ENCODE peak calls at places on chromosomes 6 and 20, in four cellular contexts. One of them, this sample, is unnamed.

GRCh38 chr20:57536120-57536708 is 11.3 kb upstream of the CTCFL start:
- DNase-seq in A549: no peak
- DNase-seq in lung: no peak
- DNase-seq in CD4-positive, CD25-positive, alpha-beta regulatory T cell: no peak
- DNase-seq in this sample: no peak

GRCh38 chr6:149723771-149724417 is 6.0 kb upstream of the LATS1 start:
- DNase-seq in lung: no peak
- DNase-seq in CD4-positive, CD25-positive, alpha-beta regulatory T cell: no peak
- DNase-seq in A549: peak; percentile 76
- DNase-seq in this sample: peak; percentile 61

GRCh38 chr20:48789185-48789668 is 38.6 kb downstream of the PREX1 start:
- DNase-seq in CD4-positive, CD25-positive, alpha-beta regulatory T cell: no peak
- DNase-seq in lung: no peak
- DNase-seq in A549: no peak
- DNase-seq in this sample: no peak

GRCh38 chr6:106927531-106928398 is 46.8 kb downstream of the CD24 start:
- DNase-seq in lung: no peak
- DNase-seq in CD4-positive, CD25-positive, alpha-beta regulatory T cell: no peak
- DNase-seq in A549: peak; percentile 14
- DNase-seq in this sample: peak; percentile 16

GRCh38 chr6:48535569-48535968 is 424.6 kb upstream of the PTCHD4 start:
- DNase-seq in A549: no peak
- DNase-seq in lung: no peak
- DNase-seq in CD4-positive, CD25-positive, alpha-beta regulatory T cell: no peak
- DNase-seq in this sample: peak; percentile 15

GRCh38 chr20:22575087-22575721 is 9.2 kb downstream of the FOXA2 start:
- DNase-seq in A549: peak; percentile 38
- DNase-seq in lung: no peak
- DNase-seq in CD4-positive, CD25-positive, alpha-beta regulatory T cell: no peak
- DNase-seq in this sample: no peak

GRCh38 chr20:25221592-25222460 is 26.1 kb upstream of the PYGB start:
- DNase-seq in CD4-positive, CD25-positive, alpha-beta regulatory T cell: no peak
- DNase-seq in lung: no peak
- DNase-seq in A549: no peak
- DNase-seq in this sample: no peak

GRCh38 chr6:135739288-135739687 is 112.2 kb upstream of the PDE7B start:
- DNase-seq in A549: no peak
- DNase-seq in CD4-positive, CD25-positive, alpha-beta regulatory T cell: no peak
- DNase-seq in lung: no peak
- DNase-seq in this sample: no peak

GRCh38 chr6:24524801-24525200 is 30.0 kb downstream of the ALDH5A1 start:
- DNase-seq in A549: peak; percentile 58
- DNase-seq in lung: no peak
- DNase-seq in CD4-positive, CD25-positive, alpha-beta regulatory T cell: no peak
- DNase-seq in this sample: no peak

GRCh38 chr6:143394351-143394750 is 56.1 kb downstream of the ADAT2 start:
- DNase-seq in CD4-positive, CD25-positive, alpha-beta regulatory T cell: no peak
- DNase-seq in lung: no peak
- DNase-seq in A549: no peak
- DNase-seq in this sample: no peak

GRCh38 chr6:101722481-101722880 is 329.0 kb downstream of the GRIK2 start:
- DNase-seq in CD4-positive, CD25-positive, alpha-beta regulatory T cell: no peak
- DNase-seq in lung: no peak
- DNase-seq in A549: no peak
- DNase-seq in this sample: no peak

GRCh38 chr6:30515106-30515505 is 25.8 kb downstream of the HLA-E start:
- DNase-seq in CD4-positive, CD25-positive, alpha-beta regulatory T cell: no peak
- DNase-seq in A549: no peak
- DNase-seq in lung: no peak
- DNase-seq in this sample: no peak

GRCh38 chr6:159608961-159609673 is 83.9 kb downstream of the SOD2 start:
- DNase-seq in A549: peak; percentile 41
- DNase-seq in lung: no peak
- DNase-seq in CD4-positive, CD25-positive, alpha-beta regulatory T cell: no peak
- DNase-seq in this sample: no peak

GRCh38 chr20:60921021-60921622 is 330.9 kb upstream of the CDH4 start:
- DNase-seq in CD4-positive, CD25-positive, alpha-beta regulatory T cell: no peak
- DNase-seq in A549: peak; percentile 47
- DNase-seq in lung: no peak
- DNase-seq in this sample: peak; percentile 6

GRCh38 chr6:127971945-127972391 is 71.1 kb upstream of the THEMIS start:
- DNase-seq in lung: no peak
- DNase-seq in CD4-positive, CD25-positive, alpha-beta regulatory T cell: peak; percentile 7
- DNase-seq in A549: peak; percentile 1
- DNase-seq in this sample: peak; percentile 47

GRCh38 chr6:70103798-70104197 is 199.1 kb downstream of the COL9A1 start:
- DNase-seq in CD4-positive, CD25-positive, alpha-beta regulatory T cell: no peak
- DNase-seq in A549: peak; percentile 2
- DNase-seq in lung: no peak
- DNase-seq in this sample: no peak

GRCh38 chr6:75155586-75155985 is 50.3 kb downstream of the COL12A1 start:
- DNase-seq in CD4-positive, CD25-positive, alpha-beta regulatory T cell: no peak
- DNase-seq in lung: no peak
- DNase-seq in A549: no peak
- DNase-seq in this sample: no peak

DNA sequence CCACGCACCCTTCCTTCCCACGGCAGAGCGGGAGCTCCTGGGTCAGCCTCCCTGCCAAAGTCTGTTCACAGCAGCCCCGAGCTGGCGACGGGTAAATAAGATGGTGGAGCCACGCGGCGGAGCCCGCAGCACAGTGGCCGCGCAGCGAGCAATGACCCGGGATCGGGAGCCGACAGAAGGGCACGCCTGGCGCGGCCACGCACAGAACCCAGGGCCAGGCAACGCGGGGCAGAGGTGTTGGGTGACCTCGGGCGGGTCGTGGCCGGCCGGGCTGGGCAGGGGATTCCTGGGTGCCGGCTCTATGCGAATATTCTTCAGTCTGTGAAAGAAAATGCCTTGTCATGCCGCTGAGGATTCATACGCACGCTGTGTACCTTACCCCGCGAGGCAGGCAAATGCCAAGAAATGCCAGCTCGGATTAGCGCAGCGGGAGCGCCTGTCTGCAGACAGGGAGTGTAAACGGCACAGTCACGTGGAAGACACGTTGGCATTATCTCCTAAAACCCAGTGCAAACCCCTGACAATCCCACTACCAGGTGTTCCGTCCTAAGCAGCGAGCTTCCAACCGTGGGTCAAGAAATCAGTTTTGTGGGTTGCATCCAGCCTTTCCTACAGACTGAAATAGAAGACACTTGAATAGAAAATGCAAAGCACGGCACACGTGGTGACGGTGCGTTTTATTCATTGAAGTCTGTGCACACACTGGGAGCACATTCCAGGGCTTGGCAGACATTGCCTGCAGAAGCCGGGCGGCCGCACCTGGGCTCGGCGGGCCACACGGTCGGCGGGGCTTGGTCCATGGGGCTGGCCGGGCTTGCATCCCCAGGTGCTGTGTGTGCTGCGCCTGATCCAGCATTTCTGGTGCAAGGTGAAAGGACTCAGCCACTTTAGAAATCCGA is 18.3 kb downstream of the CHRNA4 start:
- DNase-seq in CD4-positive, CD25-positive, alpha-beta regulatory T cell: no peak
- DNase-seq in A549: no peak
- DNase-seq in lung: no peak
- DNase-seq in this sample: no peak
- H3K4me3 ChIP-seq in CD4-positive, CD25-positive, alpha-beta regulatory T cell: no peak overlapping the region
- H3K4me3 ChIP-seq in A549: no peak overlapping the region
- H3K4me3 ChIP-seq in lung: no peak overlapping the region
- H3K4me3 ChIP-seq in this sample: no peak overlapping the region

GRCh38 chr20:17225891-17226409 is 890 bp upstream of the PCSK2 start:
- DNase-seq in lung: no peak
- DNase-seq in A549: no peak
- DNase-seq in CD4-positive, CD25-positive, alpha-beta regulatory T cell: no peak
- DNase-seq in this sample: no peak
- H3K4me3 ChIP-seq in lung: no peak overlapping the region
- H3K4me3 ChIP-seq in A549: peak overlapping the region; percentile 45
- H3K4me3 ChIP-seq in CD4-positive, CD25-positive, alpha-beta regulatory T cell: no peak overlapping the region
- H3K4me3 ChIP-seq in this sample: peak overlapping the region; percentile 11

GRCh38 chr20:40232288-40232687 is 456.7 kb downstream of the MAFB start:
- DNase-seq in lung: no peak
- DNase-seq in CD4-positive, CD25-positive, alpha-beta regulatory T cell: no peak
- DNase-seq in A549: no peak
- DNase-seq in this sample: no peak

GRCh38 chr20:40230486-40230885 is 458.6 kb downstream of the MAFB start:
- DNase-seq in CD4-positive, CD25-positive, alpha-beta regulatory T cell: no peak
- DNase-seq in A549: no peak
- DNase-seq in lung: no peak
- DNase-seq in this sample: no peak

GRCh38 chr20:40233401-40233800 is 455.6 kb downstream of the MAFB start:
- DNase-seq in CD4-positive, CD25-positive, alpha-beta regulatory T cell: no peak
- DNase-seq in A549: no peak
- DNase-seq in lung: no peak
- DNase-seq in this sample: no peak
- H3K4me3 ChIP-seq in CD4-positive, CD25-positive, alpha-beta regulatory T cell: no peak overlapping the region
- H3K4me3 ChIP-seq in A549: no peak overlapping the region
- H3K4me3 ChIP-seq in lung: no peak overlapping the region
- H3K4me3 ChIP-seq in this sample: no peak overlapping the region

GRCh38 chr20:2729791-2730190 is 37.2 kb downstream of the EBF4 start:
- DNase-seq in CD4-positive, CD25-positive, alpha-beta regulatory T cell: no peak
- DNase-seq in lung: no peak
- DNase-seq in A549: no peak
- DNase-seq in this sample: no peak
- H3K4me3 ChIP-seq in CD4-positive, CD25-positive, alpha-beta regulatory T cell: peak overlapping the region; percentile 54
- H3K4me3 ChIP-seq in lung: no peak overlapping the region
- H3K4me3 ChIP-seq in A549: no peak overlapping the region
- H3K4me3 ChIP-seq in this sample: no peak overlapping the region

DNA sequence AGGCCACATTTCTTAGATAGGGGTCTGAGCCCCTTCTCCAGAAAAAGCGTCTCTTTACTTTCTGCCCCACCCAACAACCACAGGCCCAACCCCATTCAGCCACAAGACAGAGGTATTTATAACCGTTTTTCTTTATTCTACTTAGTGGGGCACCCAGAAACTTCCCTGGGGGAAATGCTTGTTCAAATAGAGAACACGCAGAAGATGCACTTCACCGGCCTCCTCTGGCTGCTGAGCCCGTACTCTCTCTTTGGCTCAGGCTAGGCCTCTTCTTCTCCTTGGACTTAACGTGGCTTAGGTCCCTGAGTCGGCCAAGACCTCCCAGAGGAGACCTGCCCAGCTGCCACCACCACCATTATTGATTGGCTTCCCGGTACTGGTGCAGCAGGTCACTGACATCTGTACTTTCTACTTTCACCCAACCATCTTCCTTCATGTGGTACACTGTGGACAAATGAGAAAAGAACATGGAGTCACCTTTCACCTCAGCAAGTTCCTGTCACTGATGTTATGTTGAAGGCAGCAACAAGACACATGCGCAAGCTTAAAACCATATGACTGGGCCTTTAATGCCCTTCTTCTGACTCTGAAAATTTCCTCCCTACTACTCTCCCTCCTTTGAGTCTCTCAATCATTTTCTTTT is 2.2 kb upstream of the TAP2 start:
- DNase-seq in CD4-positive, CD25-positive, alpha-beta regulatory T cell: no peak
- DNase-seq in lung: no peak
- DNase-seq in A549: no peak
- DNase-seq in this sample: no peak
- H3K4me3 ChIP-seq in CD4-positive, CD25-positive, alpha-beta regulatory T cell: peak overlapping the region; percentile 43
- H3K4me3 ChIP-seq in lung: no peak overlapping the region
- H3K4me3 ChIP-seq in A549: no peak overlapping the region
- H3K4me3 ChIP-seq in this sample: no peak overlapping the region